ENCODE peak calls at places on chromosomes 13 and 19, in seven cellular contexts. One of them, this sample, is unnamed.

GRCh38 chr13:26327905-26328304 is 74.0 kb downstream of the CDK8 start:
- DNase-seq in cardiac muscle cell: no peak
- DNase-seq in neural progenitor cell: no peak
- DNase-seq in stomach: no peak
- DNase-seq in transverse colon: no peak
- DNase-seq in WTC11: no peak
- DNase-seq in glutamatergic neuron: no peak
- DNase-seq in this sample: no peak

GRCh38 chr13:42094641-42095040 is 46.2 kb downstream of the DGKH start:
- DNase-seq in cardiac muscle cell: no peak
- DNase-seq in neural progenitor cell: no peak
- DNase-seq in stomach: no peak
- DNase-seq in transverse colon: no peak
- DNase-seq in WTC11: no peak
- DNase-seq in glutamatergic neuron: no peak
- DNase-seq in this sample: no peak

GRCh38 chr19:13206581-13206980 is 56.4 kb downstream of the IER2 start:
- DNase-seq in cardiac muscle cell: no peak
- DNase-seq in neural progenitor cell: no peak
- DNase-seq in stomach: no peak
- DNase-seq in transverse colon: no peak
- DNase-seq in WTC11: no peak
- DNase-seq in glutamatergic neuron: no peak
- DNase-seq in this sample: no peak

GRCh38 chr19:42389899-42390298 is at the start of gene CNFN:
- DNase-seq in cardiac muscle cell: no peak
- DNase-seq in neural progenitor cell: no peak
- DNase-seq in stomach: no peak
- DNase-seq in transverse colon: no peak
- DNase-seq in WTC11: no peak
- DNase-seq in glutamatergic neuron: no peak
- DNase-seq in this sample: no peak

GRCh38 chr19:9885077-9885552 is 50.0 kb downstream of the PIN1 start:
- DNase-seq in cardiac muscle cell: peak
- DNase-seq in neural progenitor cell: no peak
- DNase-seq in stomach: no peak
- DNase-seq in transverse colon: no peak
- DNase-seq in WTC11: no peak
- DNase-seq in glutamatergic neuron: no peak
- DNase-seq in this sample: peak

GRCh38 chr19:6224308-6224675 is 55.5 kb downstream of the MLLT1 start:
- DNase-seq in cardiac muscle cell: no peak
- DNase-seq in neural progenitor cell: no peak
- DNase-seq in stomach: peak
- DNase-seq in transverse colon: no peak
- DNase-seq in WTC11: no peak
- DNase-seq in glutamatergic neuron: no peak
- DNase-seq in this sample: no peak

GRCh38 chr13:27006519-27007161 is 165.0 kb downstream of the USP12 start:
- DNase-seq in cardiac muscle cell: peak
- DNase-seq in neural progenitor cell: peak
- DNase-seq in stomach: peak
- DNase-seq in transverse colon: peak
- DNase-seq in WTC11: peak
- DNase-seq in glutamatergic neuron: peak
- DNase-seq in this sample: no peak

GRCh38 chr13:44048326-44048725 is 168.6 kb downstream of the LACC1 start:
- DNase-seq in cardiac muscle cell: peak
- DNase-seq in neural progenitor cell: no peak
- DNase-seq in stomach: no peak
- DNase-seq in transverse colon: no peak
- DNase-seq in WTC11: no peak
- DNase-seq in glutamatergic neuron: no peak
- DNase-seq in this sample: no peak

GRCh38 chr13:72293206-72293605 is 426.2 kb upstream of the DACH1 start:
- DNase-seq in cardiac muscle cell: no peak
- DNase-seq in neural progenitor cell: no peak
- DNase-seq in stomach: no peak
- DNase-seq in transverse colon: no peak
- DNase-seq in WTC11: no peak
- DNase-seq in glutamatergic neuron: no peak
- DNase-seq in this sample: no peak

GRCh38 chr13:80572867-80573266 is 231.9 kb upstream of the SPRY2 start:
- DNase-seq in cardiac muscle cell: no peak
- DNase-seq in neural progenitor cell: no peak
- DNase-seq in stomach: no peak
- DNase-seq in transverse colon: no peak
- DNase-seq in WTC11: no peak
- DNase-seq in glutamatergic neuron: no peak
- DNase-seq in this sample: no peak

GRCh38 chr19:2609389-2610116 is 92.9 kb downstream of the GNG7 start:
- DNase-seq in cardiac muscle cell: no peak
- DNase-seq in neural progenitor cell: no peak
- DNase-seq in stomach: no peak
- DNase-seq in transverse colon: no peak
- DNase-seq in WTC11: no peak
- DNase-seq in glutamatergic neuron: no peak
- DNase-seq in this sample: no peak

GRCh38 chr19:15702590-15702930 is 25.3 kb upstream of the OR10H2 start:
- DNase-seq in cardiac muscle cell: peak
- DNase-seq in neural progenitor cell: no peak
- DNase-seq in stomach: peak
- DNase-seq in transverse colon: peak
- DNase-seq in WTC11: no peak
- DNase-seq in glutamatergic neuron: no peak
- DNase-seq in this sample: no peak

GRCh38 chr19:4057913-4058695 is 8.6 kb downstream of the ZBTB7A start:
- DNase-seq in cardiac muscle cell: peak
- DNase-seq in neural progenitor cell: no peak
- DNase-seq in stomach: peak
- DNase-seq in transverse colon: peak
- DNase-seq in WTC11: no peak
- DNase-seq in glutamatergic neuron: peak
- DNase-seq in this sample: no peak

GRCh38 chr13:67515895-67516294 is 285.8 kb upstream of the PCDH9 start:
- DNase-seq in cardiac muscle cell: no peak
- DNase-seq in neural progenitor cell: no peak
- DNase-seq in stomach: no peak
- DNase-seq in transverse colon: no peak
- DNase-seq in WTC11: no peak
- DNase-seq in glutamatergic neuron: no peak
- DNase-seq in this sample: no peak

GRCh38 chr13:42064966-42065365 is 16.5 kb downstream of the DGKH start:
- DNase-seq in cardiac muscle cell: no peak
- DNase-seq in neural progenitor cell: no peak
- DNase-seq in stomach: no peak
- DNase-seq in transverse colon: no peak
- DNase-seq in WTC11: no peak
- DNase-seq in glutamatergic neuron: no peak
- DNase-seq in this sample: no peak

GRCh38 chr19:49939721-49940481 is 10.6 kb upstream of the NUP62 start:
- DNase-seq in cardiac muscle cell: no peak
- DNase-seq in neural progenitor cell: no peak
- DNase-seq in stomach: no peak
- DNase-seq in transverse colon: no peak
- DNase-seq in WTC11: no peak
- DNase-seq in glutamatergic neuron: no peak
- DNase-seq in this sample: no peak
- TF ChIP-seq CTCF in cardiac muscle cell: no peak
- TF ChIP-seq CTCF in neural progenitor cell: peak
- TF ChIP-seq CTCF in stomach: no peak
- TF ChIP-seq CTCF in transverse colon: no peak
- TF ChIP-seq CTCF in WTC11: no peak
- TF ChIP-seq CTCF in glutamatergic neuron: no peak
- TF ChIP-seq CTCF in this sample: peak

DNA sequence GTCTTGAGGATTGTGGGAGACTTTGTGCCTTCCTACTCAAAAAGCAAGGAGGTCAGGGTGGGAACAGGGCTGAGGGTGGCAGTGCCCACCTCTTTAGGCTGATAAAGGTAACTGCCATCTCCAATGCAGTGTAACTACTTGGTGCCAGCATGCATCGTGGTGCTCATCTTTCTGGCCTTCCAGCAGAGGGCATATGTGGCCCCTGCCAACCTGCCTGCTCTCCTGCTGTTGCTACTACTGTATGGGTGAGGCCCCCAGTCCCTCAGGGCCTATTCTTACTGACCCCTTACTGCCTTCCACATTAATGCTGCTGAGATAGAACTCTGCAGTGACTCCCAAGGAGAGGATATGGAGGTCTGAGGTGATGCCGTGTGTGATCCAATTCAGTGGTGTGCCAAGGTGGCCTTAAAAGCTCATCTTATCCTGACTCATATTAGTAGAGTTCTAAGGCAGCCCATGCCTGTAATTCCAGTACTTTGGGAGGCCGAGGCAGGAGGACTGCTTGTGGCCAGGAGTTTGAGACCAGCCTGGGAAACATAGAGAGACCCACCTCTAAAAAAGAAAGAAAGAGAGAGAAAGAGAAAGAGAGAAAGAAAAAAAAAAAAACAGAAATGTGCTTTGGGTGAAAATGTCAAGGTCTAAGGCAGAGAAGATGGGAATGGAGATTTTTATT is 9.6 kb upstream of the ARHGAP45 start:
- DNase-seq in cardiac muscle cell: peak
- DNase-seq in neural progenitor cell: peak
- DNase-seq in stomach: no peak
- DNase-seq in transverse colon: no peak
- DNase-seq in WTC11: no peak
- DNase-seq in glutamatergic neuron: no peak
- DNase-seq in this sample: no peak
- TF ChIP-seq CTCF in cardiac muscle cell: no peak
- TF ChIP-seq CTCF in neural progenitor cell: no peak
- TF ChIP-seq CTCF in stomach: no peak
- TF ChIP-seq CTCF in transverse colon: peak
- TF ChIP-seq CTCF in WTC11: no peak
- TF ChIP-seq CTCF in glutamatergic neuron: no peak
- TF ChIP-seq CTCF in this sample: no peak

GRCh38 chr19:35986111-35986510 is 8.9 kb upstream of the SDHAF1 start:
- DNase-seq in cardiac muscle cell: no peak
- DNase-seq in neural progenitor cell: no peak
- DNase-seq in stomach: no peak
- DNase-seq in transverse colon: no peak
- DNase-seq in WTC11: no peak
- DNase-seq in glutamatergic neuron: no peak
- DNase-seq in this sample: no peak

GRCh38 chr19:35988824-35989223 is 6.2 kb upstream of the SDHAF1 start:
- DNase-seq in cardiac muscle cell: no peak
- DNase-seq in neural progenitor cell: no peak
- DNase-seq in stomach: no peak
- DNase-seq in transverse colon: no peak
- DNase-seq in WTC11: no peak
- DNase-seq in glutamatergic neuron: no peak
- DNase-seq in this sample: no peak

GRCh38 chr19:35990771-35991730 is 3.9 kb upstream of the SDHAF1 start:
- DNase-seq in cardiac muscle cell: no peak
- DNase-seq in neural progenitor cell: no peak
- DNase-seq in stomach: no peak
- DNase-seq in transverse colon: no peak
- DNase-seq in WTC11: no peak
- DNase-seq in glutamatergic neuron: no peak
- DNase-seq in this sample: no peak

GRCh38 chr19:35986664-35987570 is 8.1 kb upstream of the SDHAF1 start:
- DNase-seq in cardiac muscle cell: no peak
- DNase-seq in neural progenitor cell: peak
- DNase-seq in stomach: no peak
- DNase-seq in transverse colon: peak
- DNase-seq in WTC11: peak
- DNase-seq in glutamatergic neuron: peak
- DNase-seq in this sample: peak

GRCh38 chr19:35987571-35987896 is 7.5 kb upstream of the SDHAF1 start:
- DNase-seq in cardiac muscle cell: no peak
- DNase-seq in neural progenitor cell: no peak
- DNase-seq in stomach: no peak
- DNase-seq in transverse colon: no peak
- DNase-seq in WTC11: no peak
- DNase-seq in glutamatergic neuron: no peak
- DNase-seq in this sample: no peak
- TF ChIP-seq CTCF in cardiac muscle cell: no peak
- TF ChIP-seq CTCF in neural progenitor cell: no peak
- TF ChIP-seq CTCF in stomach: no peak
- TF ChIP-seq CTCF in transverse colon: no peak
- TF ChIP-seq CTCF in WTC11: no peak
- TF ChIP-seq CTCF in glutamatergic neuron: no peak
- TF ChIP-seq CTCF in this sample: no peak

GRCh38 chr19:49665301-49666119 is at the start of the genes BCL2L12 and IRF3:
- DNase-seq in cardiac muscle cell: peak
- DNase-seq in neural progenitor cell: peak
- DNase-seq in stomach: peak
- DNase-seq in transverse colon: peak
- DNase-seq in WTC11: peak
- DNase-seq in glutamatergic neuron: peak
- DNase-seq in this sample: peak

GRCh38 chr19:49663224-49663623 is 2.4 kb downstream of the IRF3 start:
- DNase-seq in cardiac muscle cell: no peak
- DNase-seq in neural progenitor cell: no peak
- DNase-seq in stomach: no peak
- DNase-seq in transverse colon: no peak
- DNase-seq in WTC11: no peak
- DNase-seq in glutamatergic neuron: no peak
- DNase-seq in this sample: no peak

GRCh38 chr19:49666120-49666444 is 349 bp downstream of the BCL2L12 start:
- DNase-seq in cardiac muscle cell: no peak
- DNase-seq in neural progenitor cell: no peak
- DNase-seq in stomach: no peak
- DNase-seq in transverse colon: no peak
- DNase-seq in WTC11: peak
- DNase-seq in glutamatergic neuron: no peak
- DNase-seq in this sample: no peak

GRCh38 chr19:49662011-49662410 is 3.6 kb downstream of the IRF3 start:
- DNase-seq in cardiac muscle cell: no peak
- DNase-seq in neural progenitor cell: no peak
- DNase-seq in stomach: no peak
- DNase-seq in transverse colon: no peak
- DNase-seq in WTC11: no peak
- DNase-seq in glutamatergic neuron: no peak
- DNase-seq in this sample: no peak

DNA sequence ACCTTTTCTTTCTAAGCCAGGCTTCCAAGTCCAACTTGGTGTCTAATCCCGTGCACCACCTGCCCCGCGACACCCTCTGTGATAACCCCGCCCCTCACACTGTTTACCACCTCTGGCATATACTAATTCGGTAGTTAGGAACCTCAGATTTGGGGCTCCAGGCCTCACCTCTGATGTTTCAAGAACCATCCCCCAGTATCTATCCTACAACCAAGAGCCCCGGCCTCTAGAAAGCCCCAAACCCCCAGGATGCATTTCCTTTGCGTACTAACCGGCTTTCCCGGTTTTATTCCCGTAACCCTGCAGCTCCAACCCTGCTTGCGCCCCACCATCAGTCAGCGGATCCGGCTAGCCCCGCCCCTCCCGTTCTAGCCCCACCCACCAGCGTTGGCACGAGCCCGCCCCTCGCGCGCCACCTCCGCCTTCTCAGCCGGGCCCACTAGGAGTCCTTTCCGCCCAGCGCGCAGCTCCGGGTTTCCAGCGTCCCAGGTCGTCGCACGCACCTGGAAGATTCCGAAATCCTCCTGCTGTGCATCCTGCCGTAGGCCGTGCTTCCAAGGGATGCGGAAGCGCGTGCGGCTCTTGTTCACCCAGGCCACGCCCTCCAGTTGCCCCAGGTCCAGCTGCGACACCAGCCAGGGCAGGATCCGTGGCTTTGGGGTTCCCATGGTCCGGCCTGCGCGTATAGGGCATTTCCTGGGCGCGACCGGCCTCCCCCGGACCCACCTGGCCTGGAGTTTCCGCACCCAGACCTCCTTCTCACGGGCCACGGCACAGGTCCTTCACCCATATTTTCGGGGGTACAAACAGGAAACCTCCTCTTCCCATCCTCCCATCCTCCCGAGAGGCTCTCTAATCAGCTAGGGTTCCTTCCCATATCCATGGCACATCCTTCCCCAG is 1.2 kb downstream of the IRF3 start:
- DNase-seq in cardiac muscle cell: peak
- DNase-seq in neural progenitor cell: peak
- DNase-seq in stomach: peak
- DNase-seq in transverse colon: peak
- DNase-seq in WTC11: peak
- DNase-seq in glutamatergic neuron: peak
- DNase-seq in this sample: peak
- TF ChIP-seq CTCF in cardiac muscle cell: no peak
- TF ChIP-seq CTCF in neural progenitor cell: peak
- TF ChIP-seq CTCF in stomach: peak
- TF ChIP-seq CTCF in transverse colon: peak
- TF ChIP-seq CTCF in WTC11: no peak
- TF ChIP-seq CTCF in glutamatergic neuron: no peak
- TF ChIP-seq CTCF in this sample: no peak